ENCODE peak calls at places on chromosomes 4 and X, in nine cellular contexts. Q is stromal cell of bone marrow; N is endodermal cell; T is lower lobe of right lung; I is amygdala; E is GM12878; L is CD4-positive, alpha-beta memory T cell; S is ELR; V is endothelial cell. W is an unnamed sample.

GRCh38 chr4:36111180-36111579 is 133.1 kb downstream of the ARAP2 start:
- DNase-seq in Q (no peak), N (no peak), T (no peak), I (no peak), E (no peak), L (no peak), S (peak; percentile 3), V (no peak), W (no peak)

GRCh38 chr4:112604590-112604989 is 32.1 kb downstream of the ZGRF1 start:
- DNase-seq in Q (peak; percentile 53), N (peak; percentile 74), T (no peak), I (no peak), E (peak; percentile 3), L (peak; percentile 42), S (peak; percentile 62), V (peak; percentile 63), W (peak; percentile 50)

GRCh38 chrX:22969416-22969815 is 30.3 kb upstream of the DDX53 start:
- DNase-seq in Q (no peak), N (no peak), T (no peak), I (no peak), E (no peak), L (no peak), S (no peak), V (no peak), W (no peak)

GRCh38 chr4:86386201-86386600 is 26.3 kb upstream of the MAPK10 start:
- DNase-seq in Q (no peak), N (no peak), T (no peak), I (no peak), E (no peak), L (no peak), S (no peak), V (no peak), W (no peak)

GRCh38 chr4:141246243-141246642 is 25.5 kb downstream of the ZNF330 start:
- DNase-seq in Q (peak; percentile 8), N (no peak), T (no peak), I (no peak), E (no peak), L (no peak), S (peak; percentile 59), V (no peak), W (no peak)

GRCh38 chr4:41178372-41179085 is 35.8 kb downstream of the APBB2 start:
- DNase-seq in Q (peak; percentile 91), N (no peak), T (no peak), I (no peak), E (no peak), L (no peak), S (peak; percentile 77), V (no peak), W (no peak)

GRCh38 chr4:184475096-184475461 is 729 bp upstream of the IRF2 start:
- DNase-seq in Q (peak; percentile 42), N (peak; percentile 74), T (peak; percentile 64), I (peak; percentile 53), E (no peak), L (no peak), S (peak; percentile 59), V (peak; percentile 11), W (no peak)

GRCh38 chrX:143017272-143017671 is 8.5 kb upstream of the SPANXN4 start:
- DNase-seq in Q (no peak), N (no peak), T (no peak), I (no peak), E (no peak), L (no peak), S (no peak), V (no peak), W (no peak)

GRCh38 chr4:173488656-173489055 is 41.4 kb downstream of the HAND2 start:
- DNase-seq in Q (peak; percentile 28), N (no peak), T (no peak), I (no peak), E (no peak), L (no peak), S (no peak), V (no peak), W (no peak)

GRCh38 chr4:87717276-87718031 is 67.4 kb downstream of the DMP1 start:
- DNase-seq in Q (no peak), N (no peak), T (no peak), I (no peak), E (no peak), L (no peak), S (peak; percentile 51), V (no peak), W (no peak)

GRCh38 chr4:2935762-2936743 is 27.2 kb downstream of the NOP14 start:
- DNase-seq in Q (no peak), N (peak; percentile 42), T (no peak), I (no peak), E (peak; percentile 57), L (peak; percentile 42), S (peak; percentile 90), V (no peak), W (no peak)

GRCh38 chrX:150155396-150156048 is 207.6 kb upstream of the MAMLD1 start:
- DNase-seq in Q (peak; percentile 53), N (peak; percentile 13), T (no peak), I (no peak), E (no peak), L (no peak), S (peak; percentile 78), V (no peak), W (no peak)